ENCODE peak calls at places on chromosomes 7 and 10, in six cellular contexts. G is HCEC 1CT; V is CD4-positive, alpha-beta T cell; Z is renal cortical epithelial cell; B is EL; M is body of pancreas. C is an unnamed sample.

GRCh38 chr10:78991187-78991586 is 77.6 kb upstream of the ZMIZ1 start:
- DNase-seq in V (no peak), G (peak), M (no peak), B (peak), Z (peak), C (no peak)

GRCh38 chr10:79493806-79494205 is 18.5 kb upstream of the EIF5AL1 start:
- DNase-seq in G (no peak), M (no peak), Z (no peak), V (no peak), B (no peak), C (no peak)

GRCh38 chr7:2613926-2614613 is 17.7 kb upstream of the TTYH3 start:
- DNase-seq in G (no peak), Z (peak), V (no peak), B (no peak), M (peak), C (no peak)

GRCh38 chr7:116330961-116331360 is 120.6 kb downstream of the TES start:
- DNase-seq in G (peak), B (peak), V (no peak), M (no peak), Z (no peak), C (no peak)

GRCh38 chr7:115009736-115010435 is 88.0 kb downstream of the MDFIC start:
- DNase-seq in V (no peak), Z (no peak), M (peak), G (peak), B (no peak), C (no peak)

GRCh38 chr10:66803174-66803573 is 122.7 kb upstream of the LRRTM3 start:
- DNase-seq in V (no peak), B (no peak), G (no peak), M (no peak), Z (no peak), C (no peak)

GRCh38 chr10:95500649-95501048 is 60.5 kb downstream of the SORBS1 start:
- DNase-seq in V (no peak), G (no peak), M (no peak), Z (no peak), B (no peak), C (no peak)

GRCh38 chr10:29946953-29947700 is 112.3 kb downstream of the JCAD start:
- DNase-seq in V (no peak), M (peak), G (peak), B (peak), Z (peak), C (no peak)

GRCh38 chr10:58892039-58892665 is 284.3 kb upstream of the PHYHIPL start:
- DNase-seq in M (no peak), Z (no peak), G (no peak), B (peak), V (no peak), C (no peak)

GRCh38 chr10:88557246-88557645 is 25.9 kb downstream of the RNLS start:
- DNase-seq in V (no peak), M (no peak), B (no peak), G (no peak), Z (no peak), C (no peak)